ENCODE peak calls at places on chromosome 2, in seven cellular contexts. R is IMR-90, Y is A549, F is K562, P is GM12878, A is HepG2, X is H1. M is an unnamed sample.

GRCh38 chr2:14132386-14132785 is 500.1 kb upstream of the LRATD1 start:
- DNase-seq in R (no peak), Y (no peak), F (no peak), P (no peak), A (no peak), X (no peak), M (no peak)

GRCh38 chr2:2825516-2826208 is 494.6 kb upstream of the MYT1L start:
- DNase-seq in R (no peak), Y (no peak), F (no peak), P (no peak), A (no peak), X (peak), M (peak)

GRCh38 chr2:168157926-168158325 is 89.5 kb downstream of the STK39 start:
- DNase-seq in R (no peak), Y (no peak), F (no peak), P (no peak), A (no peak), X (no peak), M (no peak)

GRCh38 chr2:11998218-11998617 is 251.8 kb downstream of the LPIN1 start:
- DNase-seq in R (peak), Y (no peak), F (no peak), P (peak), A (no peak), X (no peak), M (no peak)

GRCh38 chr2:234044157-234044556 is 6.3 kb upstream of the SPP2 start:
- DNase-seq in R (peak), Y (peak), F (no peak), P (no peak), A (no peak), X (no peak), M (no peak)

GRCh38 chr2:159788218-159788617 is 9.8 kb downstream of the CD302 start:
- DNase-seq in R (no peak), Y (no peak), F (no peak), P (no peak), A (no peak), X (no peak), M (no peak)

GRCh38 chr2:190216829-190217228 is 102.8 kb downstream of the HIBCH start:
- DNase-seq in R (no peak), Y (peak), F (peak), P (no peak), A (peak), X (peak), M (peak)

GRCh38 chr2:156339110-156339847 is 6.8 kb upstream of the NR4A2 start:
- DNase-seq in R (no peak), Y (peak), F (no peak), P (no peak), A (no peak), X (no peak), M (no peak)

GRCh38 chr2:69994166-69994565 is 32.7 kb upstream of the ASPRV1 start:
- DNase-seq in R (no peak), Y (no peak), F (no peak), P (no peak), A (no peak), X (no peak), M (no peak)

GRCh38 chr2:239598011-239598731 is 197.4 kb upstream of the HDAC4 start:
- DNase-seq in R (no peak), Y (no peak), F (no peak), P (no peak), A (no peak), X (no peak), M (no peak)

GRCh38 chr2:174026122-174026845 is 61.1 kb upstream of the SP3 start:
- DNase-seq in R (peak), Y (no peak), F (no peak), P (no peak), A (no peak), X (no peak), M (no peak)

GRCh38 chr2:144513388-144514100 is 6.4 kb downstream of the ZEB2 start:
- DNase-seq in R (peak), Y (no peak), F (no peak), P (no peak), A (no peak), X (no peak), M (no peak)

GRCh38 chr2:26184555-26185303 is 11.8 kb downstream of the GAREM2 start:
- DNase-seq in R (peak), Y (peak), F (peak), P (peak), A (no peak), X (peak), M (peak)

GRCh38 chr2:181231151-181231550 is 226.0 kb upstream of the ITGA4 start:
- DNase-seq in R (no peak), Y (peak), F (no peak), P (no peak), A (no peak), X (no peak), M (no peak)

GRCh38 chr2:88350641-88351601 is 101.6 kb downstream of the FOXI3 start:
- DNase-seq in R (peak), Y (peak), F (peak), P (no peak), A (peak), X (peak), M (peak)

GRCh38 chr2:122528958-122529670 is 773.7 kb downstream of the TSN start:
- DNase-seq in R (no peak), Y (no peak), F (no peak), P (no peak), A (no peak), X (no peak), M (no peak)

GRCh38 chr2:157328133-157328532 is 2.5 kb upstream of the ERMN start:
- DNase-seq in R (no peak), Y (no peak), F (no peak), P (no peak), A (no peak), X (no peak), M (no peak)

GRCh38 chr2:198004921-198005829 is 200.8 kb downstream of the PLCL1 start:
- DNase-seq in R (no peak), Y (no peak), F (no peak), P (peak), A (no peak), X (no peak), M (no peak)

GRCh38 chr2:72115361-72116080 is 32.1 kb downstream of the CYP26B1 start:
- DNase-seq in R (peak), Y (peak), F (no peak), P (no peak), A (no peak), X (no peak), M (peak)

GRCh38 chr2:165793161-165793778 is 777 bp downstream of the GALNT3 start:
- DNase-seq in R (no peak), Y (no peak), F (no peak), P (no peak), A (no peak), X (peak), M (no peak)

GRCh38 chr2:7672027-7672684 is 754.9 kb downstream of the RNF144A start:
- DNase-seq in R (peak), Y (peak), F (peak), P (peak), A (peak), X (peak), M (peak)

GRCh38 chr2:44937688-44938240 is 3.7 kb upstream of the SIX3 start:
- DNase-seq in R (no peak), Y (peak), F (peak), P (no peak), A (no peak), X (peak), M (peak)

GRCh38 chr2:127661072-127661618 is 14.2 kb downstream of the LIMS2 start:
- DNase-seq in R (peak), Y (no peak), F (no peak), P (no peak), A (no peak), X (no peak), M (no peak)

GRCh38 chr2:68385232-68385906 is 20.3 kb downstream of the PLEK start:
- DNase-seq in R (no peak), Y (no peak), F (no peak), P (peak), A (no peak), X (no peak), M (no peak)

GRCh38 chr2:11583203-11583752 is 49.4 kb downstream of the GREB1 start:
- DNase-seq in R (peak), Y (peak), F (no peak), P (no peak), A (peak), X (no peak), M (no peak)

GRCh38 chr2:46839045-46839444 is 76.6 kb downstream of the MCFD2 start:
- DNase-seq in R (no peak), Y (no peak), F (no peak), P (no peak), A (no peak), X (no peak), M (no peak)

GRCh38 chr2:111118455-111119003 is 2.2 kb upstream of the BCL2L11 start:
- DNase-seq in R (no peak), Y (no peak), F (no peak), P (no peak), A (no peak), X (peak), M (no peak)

GRCh38 chr2:159807183-159808037 is 9.4 kb upstream of the CD302 start:
- DNase-seq in R (peak), Y (peak), F (peak), P (no peak), A (peak), X (no peak), M (peak)

GRCh38 chr2:173468394-173468793 is 113.7 kb downstream of the CDCA7 start:
- DNase-seq in R (no peak), Y (no peak), F (no peak), P (no peak), A (no peak), X (no peak), M (no peak)

GRCh38 chr2:46852124-46852523 is 63.5 kb downstream of the MCFD2 start:
- DNase-seq in R (no peak), Y (no peak), F (no peak), P (no peak), A (no peak), X (no peak), M (no peak)

GRCh38 chr2:233464056-233464455 is 102.5 kb downstream of the USP40 start:
- DNase-seq in R (no peak), Y (no peak), F (no peak), P (no peak), A (no peak), X (no peak), M (no peak)

GRCh38 chr2:206028101-206028500 is 57.9 kb downstream of the INO80D start:
- DNase-seq in R (peak), Y (no peak), F (no peak), P (no peak), A (no peak), X (no peak), M (no peak)

GRCh38 chr2:206031162-206031784 is 54.7 kb downstream of the INO80D start:
- DNase-seq in R (peak), Y (no peak), F (no peak), P (peak), A (no peak), X (no peak), M (no peak)

GRCh38 chr2:206031950-206032567 is 53.9 kb downstream of the INO80D start:
- DNase-seq in R (no peak), Y (no peak), F (no peak), P (no peak), A (no peak), X (peak), M (no peak)
- TF ChIP-seq RFX5 in R (no peak), Y (no peak), F (no peak), P (no peak), A (no peak), X (no peak), M (no peak)

GRCh38 chr2:118062048-118062447 is 26.2 kb upstream of the INSIG2 start:
- DNase-seq in R (no peak), Y (no peak), F (no peak), P (no peak), A (no peak), X (no peak), M (no peak)

GRCh38 chr2:118059919-118060478 is 28.3 kb upstream of the INSIG2 start:
- DNase-seq in R (peak), Y (no peak), F (no peak), P (peak), A (no peak), X (no peak), M (no peak)

GRCh38 chr2:118058979-118059378 is 29.3 kb upstream of the INSIG2 start:
- DNase-seq in R (no peak), Y (no peak), F (no peak), P (no peak), A (no peak), X (no peak), M (no peak)

GRCh38 chr2:118062669-118063068 is 25.6 kb upstream of the INSIG2 start:
- DNase-seq in R (no peak), Y (no peak), F (no peak), P (no peak), A (peak), X (no peak), M (no peak)

GRCh38 chr2:118061135-118061955 is 26.9 kb upstream of the INSIG2 start:
- DNase-seq in R (peak), Y (peak), F (no peak), P (peak), A (peak), X (no peak), M (peak)
- TF ChIP-seq RFX5 in R (no peak), Y (no peak), F (no peak), P (no peak), A (no peak), X (no peak), M (no peak)

GRCh38 chr2:21793461-21793860 is 669.7 kb downstream of the TDRD15 start:
- DNase-seq in R (peak), Y (no peak), F (no peak), P (no peak), A (no peak), X (no peak), M (no peak)
- TF ChIP-seq RFX5 in R (no peak), Y (no peak), F (no peak), P (no peak), A (no peak), X (no peak), M (no peak)

GRCh38 chr2:33069894-33070651 is 123.3 kb downstream of the LTBP1 start:
- DNase-seq in R (peak), Y (peak), F (peak), P (no peak), A (peak), X (no peak), M (no peak)
- TF ChIP-seq RFX5 in R (peak), Y (peak), F (no peak), P (no peak), A (no peak), X (no peak), M (peak)

GRCh38 chr2:41981417-41981816 is 66.4 kb upstream of the PKDCC start:
- DNase-seq in R (no peak), Y (no peak), F (no peak), P (no peak), A (no peak), X (no peak), M (no peak)
- TF ChIP-seq RFX5 in R (no peak), Y (no peak), F (no peak), P (no peak), A (no peak), X (no peak), M (no peak)

GRCh38 chr2:42317486-42317885 is 43.5 kb downstream of the COX7A2L start:
- DNase-seq in R (no peak), Y (no peak), F (no peak), P (no peak), A (no peak), X (no peak), M (no peak)
- TF ChIP-seq RFX5 in R (no peak), Y (no peak), F (no peak), P (no peak), A (no peak), X (no peak), M (no peak)

DNA sequence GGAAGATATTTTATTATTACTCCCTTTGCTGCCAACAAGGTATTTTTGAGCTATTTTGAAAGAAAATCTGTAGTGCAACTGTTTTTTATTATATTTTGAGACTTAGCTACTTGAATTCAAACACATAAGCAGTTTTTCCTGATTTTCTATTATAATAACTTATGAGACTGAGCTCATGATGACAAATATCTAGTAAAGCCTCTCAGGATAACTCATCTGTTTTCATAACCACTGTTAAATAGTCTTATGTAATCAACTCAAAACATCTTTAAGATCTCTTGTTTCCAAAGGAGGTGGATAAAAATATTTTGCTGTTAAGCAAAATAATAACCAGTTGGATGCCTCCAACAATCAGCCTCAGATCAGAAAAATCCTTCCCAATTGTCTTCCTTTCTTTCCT is 21.9 kb upstream of the PPP1CB start:
- DNase-seq in R (peak), Y (no peak), F (no peak), P (no peak), A (no peak), X (no peak), M (no peak)
- TF ChIP-seq RFX5 in R (no peak), Y (no peak), F (no peak), P (no peak), A (no peak), X (no peak), M (no peak)

GRCh38 chr2:218809515-218809914 is 22.1 kb downstream of the PRKAG3 start:
- DNase-seq in R (no peak), Y (no peak), F (no peak), P (no peak), A (no peak), X (no peak), M (no peak)

GRCh38 chr2:218807626-218808025 is 24.0 kb downstream of the PRKAG3 start:
- DNase-seq in R (peak), Y (no peak), F (no peak), P (no peak), A (no peak), X (no peak), M (no peak)

GRCh38 chr2:218804817-218805216 is 22.9 kb downstream of the CYP27A1 start:
- DNase-seq in R (no peak), Y (no peak), F (no peak), P (no peak), A (no peak), X (no peak), M (no peak)

GRCh38 chr2:218805627-218806026 is 23.7 kb downstream of the CYP27A1 start:
- DNase-seq in R (peak), Y (no peak), F (no peak), P (peak), A (peak), X (no peak), M (no peak)

GRCh38 chr2:218806346-218806978 is 24.5 kb downstream of the CYP27A1 start:
- DNase-seq in R (peak), Y (peak), F (no peak), P (peak), A (peak), X (no peak), M (no peak)
- TF ChIP-seq RFX5 in R (no peak), Y (no peak), F (no peak), P (no peak), A (no peak), X (no peak), M (no peak)

GRCh38 chr2:18426174-18426573 is 134.3 kb downstream of the RDH14 start:
- DNase-seq in R (no peak), Y (no peak), F (no peak), P (no peak), A (no peak), X (no peak), M (no peak)
- TF ChIP-seq RFX5 in R (no peak), Y (no peak), F (no peak), P (no peak), A (no peak), X (no peak), M (no peak)

M was measured in SK-N-SH.